ENCODE peak calls at places on chromosomes 1 and 21, in four cellular contexts. M is HCT116, X is Karpas-422, H is SK-N-SH. E is an unnamed sample. For H3K9me2, the result is how much of the 10 kb centered on the place peaks cover.

GRCh38 chr1:204307334-204307883 is 52.3 kb downstream of the PLEKHA6 start:
- DNase-seq in M (no peak), X (no peak), H (no peak), E (no peak)

GRCh38 chr21:45380566-45380965 is 24.4 kb upstream of the COL18A1 start:
- DNase-seq in M (no peak), X (no peak), H (no peak), E (no peak)

GRCh38 chr1:203926025-203926540 is 64.7 kb downstream of the SNRPE start:
- DNase-seq in M (no peak), X (no peak), H (no peak), E (peak)

GRCh38 chr1:234488054-234488953 is 9.3 kb upstream of the TARBP1 start:
- DNase-seq in M (no peak), X (peak), H (no peak), E (no peak)

GRCh38 chr1:231724876-231725647 is 98.5 kb downstream of the DISC1 start:
- DNase-seq in M (peak), X (peak), H (peak), E (peak)

GRCh38 chr1:233704125-233704881 is 90.4 kb downstream of the KCNK1 start:
- DNase-seq in M (no peak), X (no peak), H (no peak), E (peak)

GRCh38 chr1:40732756-40733301 is 41.3 kb downstream of the NFYC start:
- DNase-seq in M (no peak), X (no peak), H (no peak), E (no peak)

GRCh38 chr1:90133133-90133532 is 138.2 kb downstream of the ZNF326 start:
- DNase-seq in M (peak), X (peak), H (peak), E (peak)

GRCh38 chr1:247077768-247078314 is 770 bp downstream of the ZNF670 start:
- DNase-seq in M (no peak), X (no peak), H (peak), E (peak)

GRCh38 chr1:163410073-163410522 is 88.3 kb downstream of the NUF2 start:
- DNase-seq in M (peak), X (peak), H (peak), E (peak)

GRCh38 chr1:37951041-37951782 is 4.4 kb upstream of the INPP5B start:
- DNase-seq in M (no peak), X (no peak), H (no peak), E (no peak)

GRCh38 chr21:44051462-44051941 is 39.4 kb downstream of the TRAPPC10 start:
- DNase-seq in M (no peak), X (no peak), H (no peak), E (no peak)

GRCh38 chr1:25107643-25108010 is 124.7 kb downstream of the SYF2 start:
- DNase-seq in M (no peak), X (no peak), H (no peak), E (peak)

GRCh38 chr1:83509229-83509870 is 489.6 kb downstream of the TTLL7 start:
- DNase-seq in M (no peak), X (no peak), H (no peak), E (no peak)

GRCh38 chr1:24062221-24062620 is 49.7 kb downstream of the MYOM3 start:
- DNase-seq in M (no peak), X (no peak), H (no peak), E (peak)

GRCh38 chr1:24341260-24341659 is 22.1 kb downstream of the GRHL3 start:
- DNase-seq in M (no peak), X (peak), H (no peak), E (no peak)

GRCh38 chr1:64881281-64881680 is 85.1 kb downstream of the JAK1 start:
- DNase-seq in M (no peak), X (no peak), H (no peak), E (peak)

GRCh38 chr1:67802565-67802964 is 30.7 kb downstream of the GNG12 start:
- DNase-seq in M (no peak), X (no peak), H (no peak), E (no peak)

GRCh38 chr1:167518331-167518700 is at the start of gene CD247:
- DNase-seq in M (no peak), X (no peak), H (no peak), E (no peak)

GRCh38 chr1:212671342-212672031 is 28.2 kb downstream of the BATF3 start:
- DNase-seq in M (no peak), X (peak), H (peak), E (peak)

GRCh38 chr1:74726063-74726462 is 6.8 kb downstream of the CRYZ start:
- DNase-seq in M (no peak), X (no peak), H (no peak), E (no peak)

GRCh38 chr1:30881266-30882181 is 27.0 kb downstream of the SDC3 start:
- DNase-seq in M (no peak), X (peak), H (no peak), E (no peak)

GRCh38 chr1:180562582-180562981 is 3.8 kb downstream of the OVAAL start:
- DNase-seq in M (no peak), X (no peak), H (no peak), E (no peak)

GRCh38 chr1:118118469-118118868 is 66.6 kb downstream of the SPAG17 start:
- DNase-seq in M (no peak), X (no peak), H (no peak), E (no peak)

GRCh38 chr1:48582408-48582807 is 110.4 kb upstream of the SPATA6 start:
- DNase-seq in M (no peak), X (no peak), H (no peak), E (no peak)

GRCh38 chr21:31920275-31920674 is 47.5 kb downstream of the HUNK start:
- DNase-seq in M (no peak), X (no peak), H (no peak), E (no peak)

GRCh38 chr1:215657016-215657415 is 89.9 kb downstream of the KCTD3 start:
- DNase-seq in M (no peak), X (no peak), H (no peak), E (peak)

GRCh38 chr1:244450597-244451538 is 841 bp downstream of the ADSS2 start:
- DNase-seq in M (no peak), X (peak), H (peak), E (peak)

GRCh38 chr1:5473268-5473667 is 519.0 kb downstream of the NPHP4 start:
- DNase-seq in M (no peak), X (no peak), H (no peak), E (no peak)

GRCh38 chr1:178634445-178634844 is 90.6 kb upstream of the RALGPS2 start:
- DNase-seq in M (no peak), X (no peak), H (no peak), E (no peak)

GRCh38 chr1:21337931-21338567 is 47.8 kb upstream of the ECE1 start:
- DNase-seq in M (no peak), X (no peak), H (no peak), E (peak)

GRCh38 chr1:152539901-152540300 is 25.6 kb downstream of the CRCT1 start:
- DNase-seq in M (no peak), X (no peak), H (no peak), E (no peak)
- H3K9me2 ChIP-seq in M (under half), X (under half), H (under half), E (under half)

GRCh38 chr1:58769809-58770345 is 14.0 kb downstream of the JUN start:
- DNase-seq in M (no peak), X (no peak), H (no peak), E (no peak)

GRCh38 chr1:58768971-58769808 is 14.7 kb downstream of the JUN start:
- DNase-seq in M (no peak), X (no peak), H (peak), E (peak)

GRCh38 chr1:58774027-58774426 is 9.8 kb downstream of the JUN start:
- DNase-seq in M (no peak), X (no peak), H (no peak), E (no peak)

GRCh38 chr1:58768332-58768731 is 15.5 kb downstream of the JUN start:
- DNase-seq in M (no peak), X (no peak), H (no peak), E (no peak)

DNA sequence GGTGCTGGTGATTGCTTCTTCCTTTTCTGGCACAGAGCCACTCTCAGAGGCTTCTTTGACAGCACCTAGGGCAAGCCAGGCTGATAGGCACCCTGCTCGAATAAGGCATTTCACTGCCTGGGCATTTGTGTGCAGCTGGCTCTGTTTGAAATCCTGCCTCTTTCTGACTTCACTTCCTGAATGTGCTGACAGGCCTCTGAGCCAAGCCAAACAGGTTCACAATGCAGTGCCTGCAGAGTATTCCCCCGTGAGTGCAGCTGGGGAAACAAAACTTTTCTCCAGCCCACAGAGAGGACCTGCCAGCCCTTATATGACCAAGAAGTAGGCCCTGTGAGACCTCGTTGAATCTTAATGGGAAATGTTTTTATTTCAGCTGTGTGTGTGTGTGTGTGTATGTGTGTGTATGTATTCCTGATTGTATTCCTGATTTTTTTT is 10.4 kb downstream of the JUN start:
- DNase-seq in M (no peak), X (no peak), H (no peak), E (peak)
- H3K9ac ChIP-seq in M (no peak), X (no peak), H (no peak), E (no peak)

GRCh38 chr1:114043548-114043947 is 64.3 kb downstream of the OLFML3 start:
- DNase-seq in M (no peak), X (no peak), H (no peak), E (no peak)
- H3K9me2 ChIP-seq in M (under half), X (under half), H (under half), E (under half)

DNA sequence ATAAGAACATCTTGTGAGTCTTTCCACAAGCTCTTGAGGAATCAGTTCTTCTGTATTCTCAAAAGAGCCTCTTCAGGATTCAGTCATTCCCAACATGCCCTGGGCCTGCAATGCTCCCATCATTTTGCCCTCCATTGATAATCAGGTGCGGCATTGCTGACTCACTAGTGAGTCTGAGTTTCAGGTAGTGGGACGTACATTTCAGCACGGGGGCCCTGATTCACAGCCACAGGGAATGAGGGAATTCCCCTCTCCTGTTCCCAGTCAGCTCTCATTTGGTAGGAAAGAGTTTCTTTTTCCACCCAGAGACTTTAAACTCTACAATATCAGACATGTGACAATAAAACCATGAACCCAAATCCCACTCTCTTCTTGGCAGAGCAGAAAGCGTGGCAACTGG is 3.7 kb upstream of the IRF6 start:
- DNase-seq in M (no peak), X (no peak), H (no peak), E (peak)
- H3K9ac ChIP-seq in M (no peak), X (no peak), H (no peak), E (peak)

GRCh38 chr1:181607524-181607923 is 124.2 kb downstream of the CACNA1E start:
- DNase-seq in M (no peak), X (no peak), H (no peak), E (no peak)
- H3K9me2 ChIP-seq in M (under half), X (under half), H (under half), E (under half)

GRCh38 chr21:20424943-20425342 is 573.3 kb upstream of the NCAM2 start:
- DNase-seq in M (no peak), X (peak), H (no peak), E (no peak)
- H3K9ac ChIP-seq in M (no peak), X (no peak), H (no peak), E (no peak)

DNA sequence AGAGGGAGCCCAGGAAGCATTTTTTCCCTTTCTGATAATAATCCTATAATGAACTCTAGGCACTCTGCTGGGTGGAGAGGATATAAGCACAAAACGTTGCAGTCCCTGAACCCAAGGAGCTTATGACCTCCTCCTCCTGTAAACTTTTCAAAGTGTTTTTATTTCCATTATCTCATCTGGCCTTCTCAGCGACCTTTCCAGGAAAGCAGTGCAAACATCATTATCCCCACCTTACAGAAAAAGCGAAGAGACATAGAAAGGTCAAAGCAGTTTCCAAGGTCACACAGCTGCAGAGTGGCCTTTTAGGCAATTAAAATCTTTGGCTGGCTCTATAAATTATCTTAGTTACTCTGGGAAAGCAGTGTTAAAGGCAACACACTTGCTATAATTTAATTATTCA is 63.8 kb downstream of the OLFML3 start:
- DNase-seq in M (no peak), X (no peak), H (no peak), E (no peak)
- H3K9me2 ChIP-seq in M (under half), X (under half), H (under half), E (under half)

DNA sequence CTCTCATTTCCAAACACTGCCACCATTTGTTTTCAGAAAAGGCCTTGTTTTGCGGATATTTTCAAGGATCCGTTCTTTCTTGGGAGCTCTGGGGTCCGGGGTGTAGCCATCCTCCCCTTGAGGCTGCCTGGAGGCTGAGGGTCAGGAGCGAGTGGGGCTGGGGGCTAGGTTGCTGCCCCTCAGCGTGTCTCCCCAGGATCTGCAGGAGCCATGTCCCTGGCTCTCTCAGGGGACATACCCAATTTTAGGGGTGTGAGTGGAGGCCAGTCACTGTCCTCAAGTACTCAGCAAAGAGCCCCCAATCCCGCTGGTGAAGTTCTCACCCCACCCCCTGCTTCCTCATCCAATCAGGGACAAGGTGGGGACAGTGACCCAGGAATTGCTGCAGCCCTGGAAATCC is 15.0 kb upstream of the PRDM16 start:
- DNase-seq in M (no peak), X (no peak), H (no peak), E (no peak)
- H3K9ac ChIP-seq in M (no peak), X (no peak), H (no peak), E (no peak)

DNA sequence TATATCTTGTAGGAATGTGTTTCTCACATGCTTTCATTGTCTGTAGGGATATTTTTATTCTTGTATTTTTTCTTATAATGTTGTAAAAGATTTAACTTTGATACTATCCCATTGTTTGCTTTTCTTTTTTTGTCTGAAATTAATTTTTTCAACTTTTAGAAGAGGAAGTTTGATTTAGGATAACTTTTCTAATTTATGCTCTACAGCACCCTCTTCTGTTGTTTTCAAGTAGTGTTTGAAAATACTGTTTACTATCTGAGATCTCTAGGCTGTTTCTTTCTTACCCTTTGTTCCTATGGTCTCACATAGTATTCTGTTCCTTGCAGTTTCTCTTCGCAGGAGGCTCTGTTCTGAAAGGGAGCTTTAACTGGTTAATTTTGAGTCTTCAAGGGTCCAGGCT is 21.9 kb downstream of the ABCD3 start:
- DNase-seq in M (no peak), X (no peak), H (no peak), E (no peak)
- H3K9me2 ChIP-seq in M (under half), X (under half), H (under half), E (under half)

E was measured in PC-3.